ENCODE peak calls at places on chromosomes 5 and 9, in six cellular contexts. E, A, F, U, H and G are unnamed samples.

GRCh38 chr5:176530983-176531901 is 6.0 kb downstream of the RNF44 start:
- DNase-seq in F (peak), E (no peak), A (no peak), H (no peak), U (no peak), G (no peak)

GRCh38 chr5:78508231-78508765 is 140.3 kb downstream of the LHFPL2 start:
- DNase-seq in U (no peak), A (no peak), F (no peak), E (no peak), H (no peak), G (no peak)

GRCh38 chr9:37859043-37859442 is 44.9 kb downstream of the SLC25A51 start:
- DNase-seq in F (no peak), E (no peak), U (no peak), H (no peak), A (no peak), G (no peak)

GRCh38 chr5:18113724-18114123 is 479.5 kb downstream of the TAF11L14 start:
- DNase-seq in E (no peak), H (no peak), U (no peak), A (no peak), F (no peak), G (no peak)

GRCh38 chr9:734831-735511 is 106.5 kb upstream of the DMRT1 start:
- DNase-seq in E (no peak), U (no peak), H (peak), F (no peak), A (no peak), G (no peak)

GRCh38 chr5:2192496-2192895 is 309.8 kb upstream of the IRX4 start:
- DNase-seq in F (no peak), E (no peak), U (peak), A (no peak), H (no peak), G (peak)

GRCh38 chr9:121360975-121361374 is 9.1 kb downstream of the STOM start:
- DNase-seq in H (no peak), U (no peak), E (no peak), F (no peak), A (no peak), G (no peak)

GRCh38 chr9:93488239-93488638 is 34.9 kb upstream of the FAM120AOS start:
- DNase-seq in E (no peak), H (no peak), A (no peak), U (no peak), F (no peak), G (no peak)

GRCh38 chr9:107174441-107174840 is 108.6 kb upstream of the RAD23B start:
- DNase-seq in U (no peak), F (peak), E (no peak), A (no peak), H (no peak), G (no peak)

GRCh38 chr9:19432473-19432872 is 23.7 kb downstream of the ACER2 start:
- DNase-seq in A (no peak), F (no peak), H (no peak), U (no peak), E (no peak), G (no peak)

GRCh38 chr9:8907863-8908262 is 1108.3 kb upstream of the DMAC1 start:
- DNase-seq in F (no peak), U (no peak), H (no peak), E (no peak), A (no peak), G (no peak)

GRCh38 chr5:141149812-141150211 is at the start of gene PCDHB6:
- DNase-seq in F (no peak), A (no peak), E (no peak), H (no peak), U (no peak), G (peak)

GRCh38 chr9:20930836-20931235 is 100.6 kb downstream of the HACD4 start:
- DNase-seq in E (no peak), H (no peak), F (no peak), U (no peak), A (no peak), G (no peak)

GRCh38 chr5:81014348-81014747 is 54.2 kb downstream of the RASGRF2 start:
- DNase-seq in E (no peak), F (no peak), U (no peak), A (no peak), H (no peak), G (no peak)

GRCh38 chr5:64691333-64691732 is 1.0 kb downstream of the SHISAL2B start:
- DNase-seq in A (no peak), U (no peak), H (no peak), E (no peak), F (no peak), G (no peak)

GRCh38 chr5:73157399-73158303 is 15.3 kb upstream of the TMEM174 start:
- DNase-seq in A (no peak), E (no peak), F (no peak), H (no peak), U (no peak), G (no peak)

GRCh38 chr5:172777381-172778222 is 6.6 kb upstream of the DUSP1 start:
- DNase-seq in H (peak), F (peak), A (peak), E (peak), U (peak), G (no peak)

GRCh38 chr5:133930061-133930823 is 38.2 kb downstream of the C5orf15 start:
- DNase-seq in F (peak), E (no peak), H (peak), U (peak), A (peak), G (no peak)

GRCh38 chr5:7540806-7541205 is 144.9 kb downstream of the ADCY2 start:
- DNase-seq in A (no peak), F (no peak), U (no peak), H (no peak), E (no peak), G (no peak)

GRCh38 chr9:4717815-4718214 is 23.2 kb downstream of the AK3 start:
- DNase-seq in A (no peak), E (no peak), U (no peak), H (no peak), F (no peak), G (no peak)

GRCh38 chr5:66796306-66797292 is 200.4 kb downstream of the MAST4 start:
- DNase-seq in F (no peak), H (no peak), U (no peak), E (no peak), A (no peak), G (no peak)

GRCh38 chr9:109467936-109468335 is 30.2 kb downstream of the PTPN3 start:
- DNase-seq in H (no peak), A (no peak), U (no peak), E (no peak), F (no peak), G (no peak)

GRCh38 chr9:113131689-113132151 is 19.1 kb upstream of the SLC31A2 start:
- DNase-seq in A (no peak), H (no peak), U (no peak), F (no peak), E (no peak), G (peak)

GRCh38 chr5:108623826-108624225 is 123.9 kb upstream of the FER start:
- DNase-seq in U (no peak), F (no peak), A (no peak), E (no peak), H (no peak), G (no peak)

GRCh38 chr5:139653616-139654015 is 5.5 kb downstream of the CXXC5 start:
- DNase-seq in A (no peak), H (no peak), E (no peak), U (no peak), F (no peak), G (no peak)

GRCh38 chr9:83981126-83981871 is 694 bp downstream of the RMI1 start:
- DNase-seq in E (peak), A (no peak), U (no peak), F (peak), H (peak), G (no peak)

GRCh38 chr9:20437466-20437865 is 184.8 kb downstream of the MLLT3 start:
- DNase-seq in A (no peak), E (no peak), U (no peak), F (no peak), H (no peak), G (no peak)

GRCh38 chr5:88821161-88821560 is 61.8 kb downstream of the MEF2C start:
- DNase-seq in A (no peak), H (no peak), U (no peak), F (no peak), E (no peak), G (no peak)

GRCh38 chr5:129971684-129972083 is 67.4 kb downstream of the CHSY3 start:
- DNase-seq in U (no peak), F (no peak), A (no peak), E (no peak), H (no peak), G (no peak)